ENCODE peak calls at places on chromosome 7, in seven cellular contexts. Y is NCI-H1092 treated with DMSO at 0.1 percent for 48 hours, O is HFF-Myc, R is posterior vena cava, C is GM04503, M is psoas muscle, K is tibial nerve. X is an unnamed sample.

GRCh38 chr7:107994366-107994765 is 8.6 kb downstream of the LAMB1 start:
- DNase-seq in K (no peak), C (no peak), O (no peak), M (no peak), R (no peak), Y (no peak), X (no peak)

GRCh38 chr7:108313086-108313485 is 143.2 kb downstream of the NRCAM start:
- DNase-seq in Y (no peak), R (no peak), M (no peak), K (no peak), O (no peak), C (no peak), X (no peak)

GRCh38 chr7:117014673-117015133 is 61.4 kb downstream of the ST7 start:
- DNase-seq in K (peak; percentile 26), O (no peak), M (peak; percentile 59), Y (peak; percentile 88), C (no peak), R (peak; percentile 83), X (no peak)

GRCh38 chr7:5363729-5364128 is 59.9 kb downstream of the TNRC18 start:
- DNase-seq in K (no peak), Y (no peak), C (no peak), O (no peak), R (no peak), M (no peak), X (no peak)

GRCh38 chr7:29139796-29140195 is 6.5 kb downstream of the CPVL start:
- DNase-seq in M (no peak), R (no peak), O (no peak), Y (no peak), K (no peak), C (no peak), X (no peak)

GRCh38 chr7:50662059-50662689 is 97.0 kb upstream of the DDC start:
- DNase-seq in K (no peak), Y (no peak), O (no peak), C (no peak), M (no peak), R (peak; percentile 65), X (peak; percentile 71)

GRCh38 chr7:48300301-48300700 is 129.0 kb downstream of the ABCA13 start:
- DNase-seq in O (no peak), K (no peak), Y (peak; percentile 31), M (no peak), R (no peak), C (no peak), X (no peak)

GRCh38 chr7:66344166-66344565 is 139.0 kb downstream of the TPST1 start:
- DNase-seq in O (no peak), R (no peak), Y (no peak), K (no peak), C (no peak), M (no peak), X (no peak)

GRCh38 chr7:156125841-156126730 is 313.8 kb upstream of the SHH start:
- DNase-seq in C (no peak), O (no peak), Y (no peak), R (no peak), K (no peak), M (no peak), X (no peak)

GRCh38 chr7:50502001-50502684 is 52.0 kb upstream of the FIGNL1 start:
- DNase-seq in O (peak; percentile 43), R (peak; percentile 88), K (peak; percentile 35), C (peak; percentile 67), M (peak; percentile 94), Y (no peak), X (no peak)

GRCh38 chr7:105132835-105133234 is 118.8 kb downstream of the KMT2E start:
- DNase-seq in K (no peak), R (no peak), C (no peak), M (no peak), O (no peak), Y (no peak), X (no peak)

GRCh38 chr7:40918701-40919271 is 784.0 kb downstream of the SUGCT start:
- DNase-seq in K (no peak), C (peak; percentile 73), R (no peak), Y (no peak), M (no peak), O (peak; percentile 16), X (no peak)

GRCh38 chr7:29896685-29897411 is 90.5 kb downstream of the WIPF3 start:
- DNase-seq in R (no peak), O (no peak), K (no peak), M (no peak), Y (no peak), C (no peak), X (no peak)

GRCh38 chr7:95952851-95953250 is 180.5 kb downstream of the DYNC1I1 start:
- DNase-seq in M (no peak), R (no peak), K (no peak), C (no peak), O (no peak), Y (no peak), X (no peak)

GRCh38 chr7:66920769-66921395 is at the start of gene TMEM248:
- DNase-seq in M (peak; percentile 96), R (peak; percentile 97), Y (peak; percentile 84), C (peak; percentile 44), O (peak; percentile 60), K (peak; percentile 79), X (peak; percentile 97)

GRCh38 chr7:2820508-2820934 is 23.6 kb downstream of the GNA12 start:
- DNase-seq in K (peak; percentile 56), C (peak; percentile 88), O (peak; percentile 73), M (peak; percentile 84), R (peak; percentile 91), Y (no peak), X (peak; percentile 30)

GRCh38 chr7:28942158-28942557 is 16.0 kb downstream of the TRIL start:
- DNase-seq in R (no peak), K (no peak), C (no peak), M (no peak), Y (no peak), O (no peak), X (no peak)

GRCh38 chr7:1640376-1641172 is 29.5 kb upstream of the ELFN1 start:
- DNase-seq in Y (no peak), O (no peak), M (no peak), C (no peak), K (no peak), R (no peak), X (no peak)

GRCh38 chr7:1017586-1018333 is 26.6 kb upstream of the GPR146 start:
- DNase-seq in C (no peak), Y (no peak), K (no peak), M (peak; percentile 32), R (no peak), O (no peak), X (no peak)

GRCh38 chr7:6158424-6159096 is 113.9 kb downstream of the CYTH3 start:
- DNase-seq in R (peak; percentile 71), O (no peak), M (no peak), K (no peak), Y (no peak), C (no peak), X (no peak)

GRCh38 chr7:1668486-1668931 is 1.6 kb upstream of the ELFN1 start:
- DNase-seq in O (no peak), Y (no peak), R (no peak), K (no peak), M (peak; percentile 45), C (no peak), X (no peak)

GRCh38 chr7:92159-92767 is 100.1 kb upstream of the FAM20C start:
- DNase-seq in Y (peak; percentile 18), O (no peak), M (no peak), R (peak; percentile 46), C (no peak), K (no peak), X (no peak)

GRCh38 chr7:141451232-141451631 is 100.0 kb upstream of the AGK start:
- DNase-seq in M (no peak), C (no peak), K (no peak), R (no peak), Y (no peak), O (no peak), X (no peak)

GRCh38 chr7:50962281-50962883 is 179.7 kb upstream of the GRB10 start:
- DNase-seq in O (no peak), R (no peak), M (no peak), C (no peak), K (no peak), Y (no peak), X (no peak)

GRCh38 chr7:121373177-121373576 is 22.9 kb downstream of the FAM3C start:
- DNase-seq in Y (no peak), K (no peak), R (no peak), C (no peak), O (no peak), M (no peak), X (no peak)

GRCh38 chr7:124954766-124955165 is 25.1 kb upstream of the POT1 start:
- DNase-seq in K (no peak), M (no peak), Y (no peak), O (no peak), C (no peak), R (no peak), X (no peak)